ENCODE peak calls at places on chromosome 7, in nine cellular contexts. One of them, this sample, is unnamed.
A peak's percentile ranks its signal among the peaks of the same experiment; 100 is the strongest.

GRCh38 chr7:2405601-2406345 is 2.4 kb downstream of the CHST12 start:
- DNase-seq in PC-9: no peak
- DNase-seq in stomach: no peak
- DNase-seq in body of pancreas: no peak
- DNase-seq in heart left ventricle: no peak
- DNase-seq in AG04450: no peak
- DNase-seq in right cardiac atrium: no peak
- DNase-seq in uterus: no peak
- DNase-seq in H9: no peak
- DNase-seq in this sample: no peak

GRCh38 chr7:76358053-76358477 is 726 bp downstream of the YWHAG start:
- DNase-seq in AG04450: no peak
- DNase-seq in uterus: peak; percentile 62
- DNase-seq in body of pancreas: peak; percentile 39
- DNase-seq in PC-9: no peak
- DNase-seq in right cardiac atrium: peak; percentile 73
- DNase-seq in H9: no peak
- DNase-seq in heart left ventricle: peak; percentile 78
- DNase-seq in stomach: peak; percentile 47
- DNase-seq in this sample: peak; percentile 78

GRCh38 chr7:18429547-18429946 is 66.0 kb upstream of the HDAC9 start:
- DNase-seq in heart left ventricle: no peak
- DNase-seq in PC-9: peak; percentile 56
- DNase-seq in uterus: no peak
- DNase-seq in stomach: no peak
- DNase-seq in AG04450: no peak
- DNase-seq in H9: no peak
- DNase-seq in right cardiac atrium: no peak
- DNase-seq in body of pancreas: no peak
- DNase-seq in this sample: no peak

GRCh38 chr7:64638822-64639221 is 27.1 kb upstream of the ZNF107 start:
- DNase-seq in AG04450: no peak
- DNase-seq in heart left ventricle: no peak
- DNase-seq in right cardiac atrium: no peak
- DNase-seq in H9: no peak
- DNase-seq in uterus: no peak
- DNase-seq in PC-9: no peak
- DNase-seq in body of pancreas: no peak
- DNase-seq in stomach: no peak
- DNase-seq in this sample: no peak

GRCh38 chr7:74479066-74479781 is 25.5 kb downstream of the GTF2IRD1 start:
- DNase-seq in body of pancreas: peak; percentile 58
- DNase-seq in H9: no peak
- DNase-seq in uterus: peak; percentile 35
- DNase-seq in PC-9: no peak
- DNase-seq in stomach: peak; percentile 53
- DNase-seq in heart left ventricle: peak; percentile 39
- DNase-seq in right cardiac atrium: peak; percentile 49
- DNase-seq in AG04450: no peak
- DNase-seq in this sample: peak; percentile 24

GRCh38 chr7:36726806-36727503 is 2.7 kb upstream of the AOAH start:
- DNase-seq in stomach: no peak
- DNase-seq in body of pancreas: no peak
- DNase-seq in PC-9: no peak
- DNase-seq in AG04450: no peak
- DNase-seq in uterus: no peak
- DNase-seq in heart left ventricle: no peak
- DNase-seq in right cardiac atrium: no peak
- DNase-seq in H9: no peak
- DNase-seq in this sample: no peak

GRCh38 chr7:14351167-14351566 is 361.7 kb upstream of the ETV1 start:
- DNase-seq in PC-9: no peak
- DNase-seq in heart left ventricle: peak; percentile 37
- DNase-seq in uterus: no peak
- DNase-seq in body of pancreas: no peak
- DNase-seq in right cardiac atrium: peak; percentile 10
- DNase-seq in H9: no peak
- DNase-seq in AG04450: no peak
- DNase-seq in stomach: no peak
- DNase-seq in this sample: no peak

GRCh38 chr7:29684787-29685650 is 121.3 kb upstream of the WIPF3 start:
- DNase-seq in stomach: peak; percentile 84
- DNase-seq in AG04450: peak; percentile 4
- DNase-seq in H9: peak; percentile 72
- DNase-seq in PC-9: peak; percentile 48
- DNase-seq in heart left ventricle: peak; percentile 88
- DNase-seq in uterus: peak; percentile 78
- DNase-seq in right cardiac atrium: peak; percentile 83
- DNase-seq in body of pancreas: peak; percentile 83
- DNase-seq in this sample: peak; percentile 83

GRCh38 chr7:78558571-78558970 is 760.0 kb downstream of the PHTF2 start:
- DNase-seq in AG04450: no peak
- DNase-seq in uterus: no peak
- DNase-seq in PC-9: no peak
- DNase-seq in right cardiac atrium: no peak
- DNase-seq in stomach: no peak
- DNase-seq in H9: no peak
- DNase-seq in heart left ventricle: no peak
- DNase-seq in body of pancreas: no peak
- DNase-seq in this sample: no peak

GRCh38 chr7:107907790-107908189 is 16.8 kb downstream of the DLD start:
- DNase-seq in PC-9: no peak
- DNase-seq in H9: no peak
- DNase-seq in body of pancreas: no peak
- DNase-seq in AG04450: no peak
- DNase-seq in stomach: no peak
- DNase-seq in right cardiac atrium: no peak
- DNase-seq in uterus: no peak
- DNase-seq in heart left ventricle: no peak
- DNase-seq in this sample: no peak

GRCh38 chr7:155153676-155154075 is 83.6 kb downstream of the HTR5A start:
- DNase-seq in body of pancreas: no peak
- DNase-seq in right cardiac atrium: no peak
- DNase-seq in uterus: no peak
- DNase-seq in AG04450: no peak
- DNase-seq in PC-9: no peak
- DNase-seq in stomach: no peak
- DNase-seq in H9: no peak
- DNase-seq in heart left ventricle: no peak
- DNase-seq in this sample: no peak

GRCh38 chr7:18770852-18771251 is 275.3 kb downstream of the HDAC9 start:
- DNase-seq in right cardiac atrium: no peak
- DNase-seq in body of pancreas: no peak
- DNase-seq in heart left ventricle: no peak
- DNase-seq in PC-9: no peak
- DNase-seq in H9: no peak
- DNase-seq in stomach: no peak
- DNase-seq in AG04450: no peak
- DNase-seq in uterus: no peak
- DNase-seq in this sample: no peak

GRCh38 chr7:101581891-101582290 is 47.2 kb downstream of the MYL10 start:
- DNase-seq in body of pancreas: no peak
- DNase-seq in heart left ventricle: no peak
- DNase-seq in H9: peak; percentile 10
- DNase-seq in right cardiac atrium: no peak
- DNase-seq in AG04450: no peak
- DNase-seq in PC-9: no peak
- DNase-seq in uterus: no peak
- DNase-seq in stomach: no peak
- DNase-seq in this sample: no peak

GRCh38 chr7:121480566-121481335 is 84.6 kb upstream of the FAM3C start:
- DNase-seq in H9: no peak
- DNase-seq in PC-9: no peak
- DNase-seq in body of pancreas: no peak
- DNase-seq in uterus: no peak
- DNase-seq in right cardiac atrium: no peak
- DNase-seq in AG04450: no peak
- DNase-seq in stomach: no peak
- DNase-seq in heart left ventricle: no peak
- DNase-seq in this sample: no peak

DNA sequence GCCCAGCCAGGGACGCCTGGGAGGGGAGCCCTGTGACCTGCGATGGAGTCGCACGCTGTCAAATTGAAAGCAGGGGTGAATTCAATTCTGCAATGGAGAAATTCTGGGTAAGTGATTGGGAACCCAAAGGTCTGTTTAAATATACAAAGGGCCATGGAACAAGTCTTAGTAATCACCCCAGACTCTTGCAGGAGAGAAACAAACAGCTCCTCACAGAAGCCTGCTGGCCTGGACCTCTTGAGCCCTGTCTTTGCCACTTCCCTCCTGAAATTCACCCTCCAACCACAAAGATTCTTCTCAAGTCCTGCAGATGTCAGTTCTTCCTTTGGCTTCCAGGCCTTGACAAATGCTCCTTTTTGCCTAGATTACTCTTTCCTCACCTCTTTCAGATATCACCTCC is 97.3 kb downstream of the GLI3 start:
- DNase-seq in heart left ventricle: no peak
- DNase-seq in body of pancreas: no peak
- DNase-seq in PC-9: no peak
- DNase-seq in AG04450: no peak
- DNase-seq in stomach: no peak
- DNase-seq in right cardiac atrium: no peak
- DNase-seq in uterus: no peak
- DNase-seq in H9: no peak
- DNase-seq in this sample: no peak
- H3K27me3 ChIP-seq in heart left ventricle: no peaks in the 10 kb centered on the region
- H3K27me3 ChIP-seq in body of pancreas: no peaks in the 10 kb centered on the region
- H3K27me3 ChIP-seq in PC-9: peaks cover 94% of the 10 kb centered on the region
- H3K27me3 ChIP-seq in AG04450: no peaks in the 10 kb centered on the region
- H3K27me3 ChIP-seq in stomach: no peaks in the 10 kb centered on the region
- H3K27me3 ChIP-seq in right cardiac atrium: no peaks in the 10 kb centered on the region
- H3K27me3 ChIP-seq in uterus: no peaks in the 10 kb centered on the region
- H3K27me3 ChIP-seq in H9: no peaks in the 10 kb centered on the region
- H3K27me3 ChIP-seq in this sample: no peaks in the 10 kb centered on the region

DNA sequence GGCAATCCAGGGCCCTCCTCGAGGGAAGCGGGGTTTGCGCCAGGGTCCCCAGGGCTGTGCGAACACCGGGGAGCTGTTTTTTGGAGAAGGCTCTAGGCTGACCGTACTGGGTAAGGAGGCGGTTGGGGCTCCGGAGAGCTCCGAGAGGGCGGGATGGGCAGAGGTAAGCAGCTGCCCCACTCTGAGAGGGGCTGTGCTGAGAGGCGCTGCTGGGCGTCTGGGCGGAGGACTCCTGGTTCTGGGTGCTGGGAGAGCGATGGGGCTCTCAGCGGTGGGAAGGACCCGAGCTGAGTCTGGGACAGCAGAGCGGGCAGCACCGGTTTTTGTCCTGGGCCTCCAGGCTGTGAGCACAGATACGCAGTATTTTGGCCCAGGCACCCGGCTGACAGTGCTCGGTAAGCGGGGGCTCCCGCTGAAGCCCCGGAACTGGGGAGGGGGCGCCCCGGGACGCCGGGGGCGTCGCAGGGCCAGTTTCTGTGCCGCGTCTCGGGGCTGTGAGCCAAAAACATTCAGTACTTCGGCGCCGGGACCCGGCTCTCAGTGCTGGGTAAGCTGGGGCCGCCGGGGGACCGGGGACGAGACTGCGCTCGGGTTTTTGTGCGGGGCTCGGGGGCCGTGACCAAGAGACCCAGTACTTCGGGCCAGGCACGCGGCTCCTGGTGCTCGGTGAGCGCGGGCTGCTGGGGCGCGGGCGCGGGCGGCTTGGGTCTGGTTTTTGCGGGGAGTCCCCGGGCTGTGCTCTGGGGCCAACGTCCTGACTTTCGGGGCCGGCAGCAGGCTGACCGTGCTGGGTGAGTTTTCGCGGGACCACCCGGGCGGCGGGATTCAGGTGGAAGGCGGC is 26.0 kb downstream of the PRSS2 start:
- DNase-seq in body of pancreas: no peak
- DNase-seq in right cardiac atrium: no peak
- DNase-seq in AG04450: no peak
- DNase-seq in uterus: no peak
- DNase-seq in heart left ventricle: no peak
- DNase-seq in PC-9: peak; percentile 36
- DNase-seq in H9: peak; percentile 47
- DNase-seq in stomach: no peak
- DNase-seq in this sample: peak; percentile 17
- H3K27me3 ChIP-seq in body of pancreas: peaks cover 20% of the 10 kb centered on the region
- H3K27me3 ChIP-seq in right cardiac atrium: no peaks in the 10 kb centered on the region
- H3K27me3 ChIP-seq in AG04450: peaks cover 56% of the 10 kb centered on the region
- H3K27me3 ChIP-seq in uterus: no peaks in the 10 kb centered on the region
- H3K27me3 ChIP-seq in heart left ventricle: peaks cover 19% of the 10 kb centered on the region
- H3K27me3 ChIP-seq in PC-9: no peaks in the 10 kb centered on the region
- H3K27me3 ChIP-seq in H9: peaks cover 20% of the 10 kb centered on the region
- H3K27me3 ChIP-seq in stomach: peaks cover 28% of the 10 kb centered on the region
- H3K27me3 ChIP-seq in this sample: no peaks in the 10 kb centered on the region

DNA sequence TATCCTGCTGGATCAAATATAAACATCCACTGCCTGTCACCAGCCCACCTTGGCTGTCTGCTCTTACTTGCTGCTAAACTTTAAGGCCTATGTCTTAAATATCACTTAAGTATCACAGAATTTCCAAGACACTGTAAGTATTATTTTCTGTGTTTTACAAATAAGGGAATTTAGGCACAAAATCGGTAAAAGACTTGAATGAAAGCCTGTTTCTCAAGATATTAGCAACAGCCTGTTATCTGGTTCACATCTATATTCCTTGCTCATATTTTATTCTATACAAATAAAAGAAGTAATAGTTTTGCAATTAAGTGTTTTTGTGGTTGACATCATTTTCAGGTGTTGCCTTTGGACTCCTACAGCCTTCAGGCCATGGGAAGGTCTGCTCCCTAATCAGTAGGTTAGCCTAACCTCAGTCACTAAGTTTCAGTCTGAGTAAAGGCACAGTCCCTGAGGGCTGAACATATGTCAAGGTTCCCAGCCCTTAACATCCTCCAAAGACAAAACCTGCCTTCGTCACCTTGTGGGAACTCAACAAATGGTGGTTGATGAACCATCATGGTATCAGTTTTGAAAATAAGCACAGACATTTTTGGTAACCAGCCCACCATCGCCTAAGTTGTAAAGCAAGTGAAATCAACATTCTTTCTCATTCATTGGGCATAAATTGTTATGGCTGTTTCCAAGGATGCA is 127.1 kb downstream of the CREB5 start:
- DNase-seq in PC-9: peak; percentile 42
- DNase-seq in H9: no peak
- DNase-seq in uterus: no peak
- DNase-seq in heart left ventricle: no peak
- DNase-seq in body of pancreas: no peak
- DNase-seq in right cardiac atrium: no peak
- DNase-seq in AG04450: no peak
- DNase-seq in stomach: no peak
- DNase-seq in this sample: no peak
- H3K27me3 ChIP-seq in PC-9: no peaks in the 10 kb centered on the region
- H3K27me3 ChIP-seq in H9: no peaks in the 10 kb centered on the region
- H3K27me3 ChIP-seq in uterus: no peaks in the 10 kb centered on the region
- H3K27me3 ChIP-seq in heart left ventricle: no peaks in the 10 kb centered on the region
- H3K27me3 ChIP-seq in body of pancreas: no peaks in the 10 kb centered on the region
- H3K27me3 ChIP-seq in right cardiac atrium: no peaks in the 10 kb centered on the region
- H3K27me3 ChIP-seq in AG04450: no peaks in the 10 kb centered on the region
- H3K27me3 ChIP-seq in stomach: no peaks in the 10 kb centered on the region
- H3K27me3 ChIP-seq in this sample: no peaks in the 10 kb centered on the region

DNA sequence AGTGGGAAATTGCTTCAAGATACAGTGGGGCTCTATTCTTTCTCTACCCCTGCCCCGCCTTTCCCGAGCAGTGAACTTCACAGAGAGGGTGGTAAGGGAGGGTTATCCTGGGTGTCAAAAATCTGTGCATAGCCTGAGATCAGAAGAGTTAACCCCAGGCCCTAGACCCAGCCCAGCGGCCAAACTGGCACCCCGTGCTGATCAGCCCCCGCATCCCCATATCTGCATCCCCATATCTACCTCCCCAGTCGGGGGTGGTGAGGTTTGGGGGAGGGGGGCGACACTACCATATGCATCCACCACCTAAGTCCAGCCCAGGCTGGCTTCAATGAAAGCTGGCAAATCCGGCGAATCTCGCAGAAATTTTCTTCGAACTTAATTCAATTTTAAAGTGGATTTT is 7.0 kb upstream of the DLX6 start:
- DNase-seq in right cardiac atrium: no peak
- DNase-seq in AG04450: no peak
- DNase-seq in H9: peak; percentile 28
- DNase-seq in stomach: no peak
- DNase-seq in body of pancreas: no peak
- DNase-seq in heart left ventricle: no peak
- DNase-seq in PC-9: no peak
- DNase-seq in uterus: no peak
- DNase-seq in this sample: no peak
- H3K27me3 ChIP-seq in right cardiac atrium: peaks cover 3% of the 10 kb centered on the region
- H3K27me3 ChIP-seq in AG04450: peaks cover 78% of the 10 kb centered on the region
- H3K27me3 ChIP-seq in H9: peaks cover 93% of the 10 kb centered on the region
- H3K27me3 ChIP-seq in stomach: peaks cover 94% of the 10 kb centered on the region
- H3K27me3 ChIP-seq in body of pancreas: peaks cover 47% of the 10 kb centered on the region
- H3K27me3 ChIP-seq in heart left ventricle: peaks cover 78% of the 10 kb centered on the region
- H3K27me3 ChIP-seq in PC-9: peaks cover 18% of the 10 kb centered on the region
- H3K27me3 ChIP-seq in uterus: peaks cover 29% of the 10 kb centered on the region
- H3K27me3 ChIP-seq in this sample: peaks cover 21% of the 10 kb centered on the region

This sample was measured in ovary.